ENCODE peak calls at places on chromosomes 5 and 9, in seven cellular contexts. A is aorta, J is cardiac muscle cell, P is fibroblast of mammary gland, E is astrocyte of the cerebellum, F is choroid plexus epithelial cell, V is AG04450. R is an unnamed sample.

GRCh38 chr9:90394866-90395265 is 247.8 kb downstream of the DIRAS2 start:
- DNase-seq in A (no peak), J (no peak), P (no peak), E (no peak), F (no peak), V (no peak), R (no peak)

GRCh38 chr5:14757853-14758252 is 93.3 kb downstream of the OTULIN start:
- DNase-seq in A (no peak), J (no peak), P (no peak), E (no peak), F (no peak), V (no peak), R (no peak)

GRCh38 chr5:1413211-1413610 is 32.0 kb downstream of the SLC6A3 start:
- DNase-seq in A (peak; percentile 50), J (no peak), P (no peak), E (no peak), F (no peak), V (no peak), R (no peak)

GRCh38 chr5:42638972-42639371 is 117.6 kb upstream of the CCDC152 start:
- DNase-seq in A (no peak), J (no peak), P (no peak), E (no peak), F (no peak), V (no peak), R (no peak)

GRCh38 chr9:89850153-89850552 is 245.3 kb downstream of the GADD45G start:
- DNase-seq in A (no peak), J (no peak), P (no peak), E (no peak), F (no peak), V (no peak), R (no peak)

GRCh38 chr5:151733727-151734408 is 24.6 kb downstream of the ATOX1 start:
- DNase-seq in A (no peak), J (no peak), P (peak; percentile 86), E (no peak), F (no peak), V (no peak), R (peak; percentile 60)

GRCh38 chr9:114746591-114746990 is 59.2 kb downstream of the TNFSF15 start:
- DNase-seq in A (no peak), J (no peak), P (peak; percentile 50), E (no peak), F (no peak), V (no peak), R (no peak)

GRCh38 chr5:72452515-72453259 is 54.5 kb downstream of the ZNF366 start:
- DNase-seq in A (peak; percentile 81), J (no peak), P (peak; percentile 92), E (peak; percentile 79), F (peak; percentile 81), V (peak; percentile 39), R (peak; percentile 78)

GRCh38 chr9:137550958-137551655 is 572 bp upstream of the MRPL41 start:
- DNase-seq in A (peak; percentile 89), J (peak; percentile 94), P (peak; percentile 64), E (peak; percentile 13), F (no peak), V (peak; percentile 15), R (peak; percentile 14)

GRCh38 chr5:36741138-36741537 is 134.7 kb downstream of the SLC1A3 start:
- DNase-seq in A (no peak), J (no peak), P (no peak), E (no peak), F (no peak), V (no peak), R (no peak)

GRCh38 chr5:125408582-125409069 is 662.2 kb upstream of the ZNF608 start:
- DNase-seq in A (no peak), J (no peak), P (peak; percentile 96), E (no peak), F (peak; percentile 74), V (peak; percentile 44), R (peak; percentile 88)

GRCh38 chr5:132556511-132557424 is at the start of gene RAD50:
- DNase-seq in A (peak; percentile 98), J (peak; percentile 90), P (peak; percentile 87), E (peak; percentile 37), F (peak; percentile 92), V (peak; percentile 74), R (peak; percentile 60)

GRCh38 chr5:145938699-145939531 is 2.5 kb downstream of the SH3RF2 start:
- DNase-seq in A (no peak), J (no peak), P (no peak), E (peak; percentile 39), F (no peak), V (no peak), R (no peak)

GRCh38 chr5:419970-420369 is 23.0 kb upstream of the EXOC3 start:
- DNase-seq in A (peak; percentile 19), J (no peak), P (no peak), E (no peak), F (no peak), V (no peak), R (no peak)

GRCh38 chr5:132659598-132660493 is 1.9 kb downstream of the IL13 start:
- DNase-seq in A (no peak), J (no peak), P (no peak), E (no peak), F (no peak), V (no peak), R (no peak)

GRCh38 chr9:3740690-3741419 is 215.1 kb upstream of the RFX3 start:
- DNase-seq in A (no peak), J (no peak), P (peak; percentile 54), E (no peak), F (no peak), V (no peak), R (no peak)

GRCh38 chr9:136328622-136329041 is 1.3 kb downstream of the GPSM1 start:
- DNase-seq in A (no peak), J (peak; percentile 83), P (peak; percentile 54), E (no peak), F (peak; percentile 72), V (no peak), R (no peak)

GRCh38 chr5:125179617-125180016 is 433.2 kb upstream of the ZNF608 start:
- DNase-seq in A (no peak), J (no peak), P (no peak), E (no peak), F (no peak), V (no peak), R (no peak)

GRCh38 chr5:72204946-72205345 is 97.7 kb downstream of the MAP1B start:
- DNase-seq in A (no peak), J (no peak), P (peak; percentile 58), E (no peak), F (peak; percentile 68), V (no peak), R (no peak)

GRCh38 chr5:109713453-109713852 is 23.7 kb downstream of the MAN2A1 start:
- DNase-seq in A (no peak), J (no peak), P (peak; percentile 52), E (no peak), F (no peak), V (no peak), R (no peak)

GRCh38 chr5:79699766-79700400 is 10.2 kb downstream of the CMYA5 start:
- DNase-seq in A (no peak), J (no peak), P (no peak), E (no peak), F (no peak), V (no peak), R (no peak)

GRCh38 chr9:21324040-21324439 is 11.2 kb downstream of the KLHL9 start:
- DNase-seq in A (no peak), J (no peak), P (no peak), E (no peak), F (peak; percentile 24), V (no peak), R (no peak)

GRCh38 chr5:132103380-132103951 is 29.9 kb downstream of the CSF2 start:
- DNase-seq in A (peak; percentile 97), J (peak; percentile 38), P (peak; percentile 96), E (peak; percentile 82), F (peak; percentile 90), V (peak; percentile 74), R (peak; percentile 73)

GRCh38 chr5:120463026-120463770 is 902 bp upstream of the PRR16 start:
- DNase-seq in A (no peak), J (no peak), P (no peak), E (no peak), F (no peak), V (no peak), R (no peak)
- H3K4me3 ChIP-seq in A (peak overlapping the region; percentile 88), J (no peak overlapping the region), P (no peak overlapping the region), E (peak overlapping the region; percentile 96), F (no peak overlapping the region), V (no peak overlapping the region), R (peak overlapping the region; percentile 91)

GRCh38 chr5:88676637-88677481 is 206.1 kb downstream of the MEF2C start:
- DNase-seq in A (no peak), J (no peak), P (no peak), E (no peak), F (no peak), V (no peak), R (no peak)
- H3K4me3 ChIP-seq in A (no peak overlapping the region), J (no peak overlapping the region), P (no peak overlapping the region), E (peak overlapping the region; percentile 68), F (no peak overlapping the region), V (no peak overlapping the region), R (no peak overlapping the region)

DNA sequence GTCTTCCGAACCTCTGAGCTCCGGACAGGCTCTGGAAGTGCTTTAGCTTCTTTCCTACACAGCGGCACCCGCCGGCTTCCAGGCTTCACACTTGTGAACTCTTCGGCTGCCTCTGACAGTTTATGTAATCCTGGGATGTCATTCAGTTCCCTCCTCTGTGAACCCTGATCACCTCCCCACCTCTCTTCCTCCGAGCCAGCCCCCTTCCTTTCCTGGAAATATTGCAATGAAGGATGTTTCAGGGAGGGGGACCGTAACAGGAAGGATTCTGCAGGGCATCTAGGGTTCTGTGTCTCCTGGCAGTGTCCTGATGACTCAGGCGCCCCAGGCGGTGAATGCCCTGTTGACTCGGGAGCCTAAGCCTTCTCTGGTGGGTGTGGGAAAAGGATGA is at the start of gene CD14:
- DNase-seq in A (peak; percentile 84), J (no peak), P (peak; percentile 57), E (no peak), F (peak; percentile 44), V (no peak), R (no peak)
- H3K4me3 ChIP-seq in A (peak within 1 kb of the TSS; percentile 28), J (no peak within 1 kb of the TSS), P (peak within 1 kb of the TSS; percentile 47), E (peak within 1 kb of the TSS; percentile 30), F (peak within 1 kb of the TSS; percentile 57), V (peak within 1 kb of the TSS; percentile 60), R (peak within 1 kb of the TSS; percentile 42)

GRCh38 chr5:122124766-122125165 is 4.6 kb upstream of the ZNF474 start:
- DNase-seq in A (no peak), J (no peak), P (no peak), E (no peak), F (no peak), V (no peak), R (no peak)

GRCh38 chr5:122130152-122130551 is 806 bp downstream of the ZNF474 start:
- DNase-seq in A (no peak), J (no peak), P (no peak), E (no peak), F (peak; percentile 31), V (no peak), R (no peak)

GRCh38 chr5:122126177-122126701 is 3.1 kb upstream of the ZNF474 start:
- DNase-seq in A (no peak), J (no peak), P (peak; percentile 69), E (peak; percentile 64), F (peak; percentile 31), V (peak; percentile 59), R (peak; percentile 72)

GRCh38 chr5:122129332-122129731 is at the start of gene ZNF474:
- DNase-seq in A (no peak), J (peak; percentile 70), P (peak; percentile 96), E (peak; percentile 98), F (peak; percentile 99), V (peak; percentile 89), R (peak; percentile 92)

GRCh38 chr5:122126711-122127385 is 2.5 kb upstream of the ZNF474 start:
- DNase-seq in A (no peak), J (peak; percentile 18), P (peak; percentile 38), E (no peak), F (peak; percentile 51), V (peak; percentile 36), R (no peak)
- H3K4me3 ChIP-seq in A (peak overlapping the region; percentile 59), J (no peak overlapping the region), P (no peak overlapping the region), E (no peak overlapping the region), F (peak overlapping the region; percentile 4), V (peak overlapping the region; percentile 51), R (no peak overlapping the region)

R was measured in skeletal muscle cell.